ENCODE peak calls at places on chromosome 11, in seven cellular contexts. One of them, this sample, is unnamed.
A peak's percentile ranks its signal among the peaks of the same experiment; 100 is the strongest.

GRCh38 chr11:101049813-101050212 is 79.8 kb downstream of the PGR start:
- DNase-seq in stromal cell of bone marrow: no peak
- DNase-seq in GM04504: no peak
- DNase-seq in ELR: no peak
- DNase-seq in stimulated activated CD8-positive, alpha-beta memory T cell treated with anti-CD3 and anti-CD28 coated beads, Interleukin-15, amount 100 ng/mL, for 48 hours: no peak
- DNase-seq in heart left ventricle: no peak
- DNase-seq in NCI-H2081: no peak
- DNase-seq in this sample: no peak

GRCh38 chr11:31883435-31883834 is 72.3 kb upstream of the PAX6 start:
- DNase-seq in stromal cell of bone marrow: no peak
- DNase-seq in GM04504: no peak
- DNase-seq in ELR: no peak
- DNase-seq in stimulated activated CD8-positive, alpha-beta memory T cell treated with anti-CD3 and anti-CD28 coated beads, Interleukin-15, amount 100 ng/mL, for 48 hours: no peak
- DNase-seq in heart left ventricle: no peak
- DNase-seq in NCI-H2081: no peak
- DNase-seq in this sample: no peak

GRCh38 chr11:88818978-88819377 is 246.8 kb downstream of the GRM5 start:
- DNase-seq in stromal cell of bone marrow: no peak
- DNase-seq in GM04504: no peak
- DNase-seq in ELR: no peak
- DNase-seq in stimulated activated CD8-positive, alpha-beta memory T cell treated with anti-CD3 and anti-CD28 coated beads, Interleukin-15, amount 100 ng/mL, for 48 hours: no peak
- DNase-seq in heart left ventricle: no peak
- DNase-seq in NCI-H2081: no peak
- DNase-seq in this sample: no peak

GRCh38 chr11:8389034-8389996 is 125.6 kb upstream of the LMO1 start:
- DNase-seq in stromal cell of bone marrow: no peak
- DNase-seq in GM04504: no peak
- DNase-seq in ELR: no peak
- DNase-seq in stimulated activated CD8-positive, alpha-beta memory T cell treated with anti-CD3 and anti-CD28 coated beads, Interleukin-15, amount 100 ng/mL, for 48 hours: no peak
- DNase-seq in heart left ventricle: no peak
- DNase-seq in NCI-H2081: no peak
- DNase-seq in this sample: no peak

GRCh38 chr11:41306435-41306834 is 153.0 kb downstream of the LRRC4C start:
- DNase-seq in stromal cell of bone marrow: no peak
- DNase-seq in GM04504: no peak
- DNase-seq in ELR: no peak
- DNase-seq in stimulated activated CD8-positive, alpha-beta memory T cell treated with anti-CD3 and anti-CD28 coated beads, Interleukin-15, amount 100 ng/mL, for 48 hours: no peak
- DNase-seq in heart left ventricle: no peak
- DNase-seq in NCI-H2081: no peak
- DNase-seq in this sample: no peak

GRCh38 chr11:70948855-70949551 is 303.4 kb downstream of the SHANK2 start:
- DNase-seq in stromal cell of bone marrow: no peak
- DNase-seq in GM04504: no peak
- DNase-seq in ELR: no peak
- DNase-seq in stimulated activated CD8-positive, alpha-beta memory T cell treated with anti-CD3 and anti-CD28 coated beads, Interleukin-15, amount 100 ng/mL, for 48 hours: no peak
- DNase-seq in heart left ventricle: no peak
- DNase-seq in NCI-H2081: peak; percentile 81
- DNase-seq in this sample: peak; percentile 45

GRCh38 chr11:122343247-122343646 is 227.2 kb upstream of the BLID start:
- DNase-seq in stromal cell of bone marrow: no peak
- DNase-seq in GM04504: peak; percentile 55
- DNase-seq in ELR: no peak
- DNase-seq in stimulated activated CD8-positive, alpha-beta memory T cell treated with anti-CD3 and anti-CD28 coated beads, Interleukin-15, amount 100 ng/mL, for 48 hours: no peak
- DNase-seq in heart left ventricle: no peak
- DNase-seq in NCI-H2081: no peak
- DNase-seq in this sample: no peak

GRCh38 chr11:2451916-2452694 is 7.3 kb downstream of the KCNQ1 start:
- DNase-seq in stromal cell of bone marrow: no peak
- DNase-seq in GM04504: no peak
- DNase-seq in ELR: no peak
- DNase-seq in stimulated activated CD8-positive, alpha-beta memory T cell treated with anti-CD3 and anti-CD28 coated beads, Interleukin-15, amount 100 ng/mL, for 48 hours: no peak
- DNase-seq in heart left ventricle: no peak
- DNase-seq in NCI-H2081: no peak
- DNase-seq in this sample: no peak

GRCh38 chr11:35324981-35325380 is 94.4 kb downstream of the SLC1A2 start:
- DNase-seq in stromal cell of bone marrow: no peak
- DNase-seq in GM04504: no peak
- DNase-seq in ELR: peak; percentile 42
- DNase-seq in stimulated activated CD8-positive, alpha-beta memory T cell treated with anti-CD3 and anti-CD28 coated beads, Interleukin-15, amount 100 ng/mL, for 48 hours: no peak
- DNase-seq in heart left ventricle: no peak
- DNase-seq in NCI-H2081: no peak
- DNase-seq in this sample: no peak

This sample was measured in NCI-H526 treated with DMSO at 0.1 percent for 48 hours.